ENCODE peak calls at places on chromosomes 13 and 19, in six cellular contexts. One of them, this sample, is unnamed. For H3K27me3, the result is how much of the 10 kb centered on the place peaks cover.

GRCh38 chr13:97113231-97114001 is 108.7 kb upstream of the MBNL2 start:
- DNase-seq in IMR-90: no peak
- DNase-seq in mammary epithelial cell: no peak
- DNase-seq in fibroblast of lung: peak
- DNase-seq in DND-41: no peak
- DNase-seq in astrocyte: no peak
- DNase-seq in this sample: no peak

GRCh38 chr13:108315273-108315672 is 45.8 kb downstream of the TNFSF13B start:
- DNase-seq in IMR-90: no peak
- DNase-seq in mammary epithelial cell: no peak
- DNase-seq in fibroblast of lung: no peak
- DNase-seq in DND-41: no peak
- DNase-seq in astrocyte: no peak
- DNase-seq in this sample: no peak

GRCh38 chr19:45693168-45693788 is 812 bp downstream of the QPCTL start:
- DNase-seq in IMR-90: peak
- DNase-seq in mammary epithelial cell: peak
- DNase-seq in fibroblast of lung: peak
- DNase-seq in DND-41: peak
- DNase-seq in astrocyte: peak
- DNase-seq in this sample: peak

GRCh38 chr13:49052801-49053200 is 77.1 kb downstream of the FNDC3A start:
- DNase-seq in IMR-90: peak
- DNase-seq in mammary epithelial cell: peak
- DNase-seq in fibroblast of lung: peak
- DNase-seq in DND-41: no peak
- DNase-seq in astrocyte: peak
- DNase-seq in this sample: no peak

GRCh38 chr19:16039081-16039480 is 37.2 kb upstream of the TPM4 start:
- DNase-seq in IMR-90: no peak
- DNase-seq in mammary epithelial cell: no peak
- DNase-seq in fibroblast of lung: no peak
- DNase-seq in DND-41: no peak
- DNase-seq in astrocyte: no peak
- DNase-seq in this sample: no peak

GRCh38 chr19:10431254-10431942 is 11.1 kb downstream of the PDE4A start:
- DNase-seq in IMR-90: no peak
- DNase-seq in mammary epithelial cell: no peak
- DNase-seq in fibroblast of lung: peak
- DNase-seq in DND-41: peak
- DNase-seq in astrocyte: no peak
- DNase-seq in this sample: peak

GRCh38 chr19:48553676-48554384 is 1.9 kb downstream of the SULT2B1 start:
- DNase-seq in IMR-90: peak
- DNase-seq in mammary epithelial cell: peak
- DNase-seq in fibroblast of lung: peak
- DNase-seq in DND-41: no peak
- DNase-seq in astrocyte: peak
- DNase-seq in this sample: no peak

GRCh38 chr19:46080561-46080960 is 39.8 kb upstream of the IGFL4 start:
- DNase-seq in IMR-90: peak
- DNase-seq in mammary epithelial cell: peak
- DNase-seq in fibroblast of lung: peak
- DNase-seq in DND-41: no peak
- DNase-seq in astrocyte: peak
- DNase-seq in this sample: no peak

GRCh38 chr19:8461376-8461775 is 16.6 kb downstream of the HNRNPM start:
- DNase-seq in IMR-90: no peak
- DNase-seq in mammary epithelial cell: no peak
- DNase-seq in fibroblast of lung: no peak
- DNase-seq in DND-41: no peak
- DNase-seq in astrocyte: no peak
- DNase-seq in this sample: no peak

GRCh38 chr13:100148422-100148821 is 59.5 kb downstream of the PCCA start:
- DNase-seq in IMR-90: no peak
- DNase-seq in mammary epithelial cell: no peak
- DNase-seq in fibroblast of lung: no peak
- DNase-seq in DND-41: no peak
- DNase-seq in astrocyte: no peak
- DNase-seq in this sample: no peak

GRCh38 chr13:39462456-39462855 is 140.5 kb downstream of the LHFPL6 start:
- DNase-seq in IMR-90: no peak
- DNase-seq in mammary epithelial cell: peak
- DNase-seq in fibroblast of lung: peak
- DNase-seq in DND-41: no peak
- DNase-seq in astrocyte: peak
- DNase-seq in this sample: no peak

GRCh38 chr19:8069116-8069973 is 16.8 kb downstream of the CCL25 start:
- DNase-seq in IMR-90: no peak
- DNase-seq in mammary epithelial cell: no peak
- DNase-seq in fibroblast of lung: no peak
- DNase-seq in DND-41: no peak
- DNase-seq in astrocyte: no peak
- DNase-seq in this sample: peak

GRCh38 chr19:6167115-6167514 is 31.6 kb downstream of the ACSBG2 start:
- DNase-seq in IMR-90: no peak
- DNase-seq in mammary epithelial cell: no peak
- DNase-seq in fibroblast of lung: no peak
- DNase-seq in DND-41: no peak
- DNase-seq in astrocyte: no peak
- DNase-seq in this sample: no peak

GRCh38 chr13:46982856-46983582 is 86.2 kb upstream of the HTR2A start:
- DNase-seq in IMR-90: no peak
- DNase-seq in mammary epithelial cell: no peak
- DNase-seq in fibroblast of lung: no peak
- DNase-seq in DND-41: peak
- DNase-seq in astrocyte: no peak
- DNase-seq in this sample: peak

GRCh38 chr19:39483141-39483540 is 2.5 kb downstream of the TIMM50 start:
- DNase-seq in IMR-90: no peak
- DNase-seq in mammary epithelial cell: no peak
- DNase-seq in fibroblast of lung: no peak
- DNase-seq in DND-41: no peak
- DNase-seq in astrocyte: no peak
- DNase-seq in this sample: no peak

GRCh38 chr19:37975071-37975470 is 68.1 kb downstream of the SIPA1L3 start:
- DNase-seq in IMR-90: no peak
- DNase-seq in mammary epithelial cell: no peak
- DNase-seq in fibroblast of lung: no peak
- DNase-seq in DND-41: no peak
- DNase-seq in astrocyte: no peak
- DNase-seq in this sample: no peak

GRCh38 chr13:34523401-34523800 is 418.7 kb upstream of the NBEA start:
- DNase-seq in IMR-90: no peak
- DNase-seq in mammary epithelial cell: no peak
- DNase-seq in fibroblast of lung: peak
- DNase-seq in DND-41: no peak
- DNase-seq in astrocyte: peak
- DNase-seq in this sample: no peak

GRCh38 chr13:97975280-97975850 is 21.9 kb downstream of the IPO5 start:
- DNase-seq in IMR-90: no peak
- DNase-seq in mammary epithelial cell: no peak
- DNase-seq in fibroblast of lung: no peak
- DNase-seq in DND-41: no peak
- DNase-seq in astrocyte: no peak
- DNase-seq in this sample: no peak

GRCh38 chr19:23698711-23699520 is 11.9 kb upstream of the ZNF675 start:
- DNase-seq in IMR-90: no peak
- DNase-seq in mammary epithelial cell: peak
- DNase-seq in fibroblast of lung: no peak
- DNase-seq in DND-41: no peak
- DNase-seq in astrocyte: no peak
- DNase-seq in this sample: no peak

GRCh38 chr13:23801141-23801540 is 88.1 kb downstream of the MIPEP start:
- DNase-seq in IMR-90: no peak
- DNase-seq in mammary epithelial cell: no peak
- DNase-seq in fibroblast of lung: no peak
- DNase-seq in DND-41: no peak
- DNase-seq in astrocyte: no peak
- DNase-seq in this sample: no peak

GRCh38 chr19:58511353-58512208 is at the start of gene SLC27A5:
- DNase-seq in IMR-90: no peak
- DNase-seq in mammary epithelial cell: no peak
- DNase-seq in fibroblast of lung: no peak
- DNase-seq in DND-41: no peak
- DNase-seq in astrocyte: no peak
- DNase-seq in this sample: no peak

GRCh38 chr19:3699071-3699740 is 1.1 kb downstream of the PIP5K1C start:
- DNase-seq in IMR-90: peak
- DNase-seq in mammary epithelial cell: peak
- DNase-seq in fibroblast of lung: peak
- DNase-seq in DND-41: peak
- DNase-seq in astrocyte: peak
- DNase-seq in this sample: no peak

GRCh38 chr19:40464059-40465024 is 1.2 kb downstream of the BLVRB start:
- DNase-seq in IMR-90: peak
- DNase-seq in mammary epithelial cell: peak
- DNase-seq in fibroblast of lung: peak
- DNase-seq in DND-41: peak
- DNase-seq in astrocyte: peak
- DNase-seq in this sample: peak

GRCh38 chr13:40688781-40689180 is 22.3 kb upstream of the FOXO1 start:
- DNase-seq in IMR-90: no peak
- DNase-seq in mammary epithelial cell: no peak
- DNase-seq in fibroblast of lung: no peak
- DNase-seq in DND-41: no peak
- DNase-seq in astrocyte: no peak
- DNase-seq in this sample: peak

GRCh38 chr13:107585466-107585865 is 629.9 kb downstream of the LIG4 start:
- DNase-seq in IMR-90: peak
- DNase-seq in mammary epithelial cell: no peak
- DNase-seq in fibroblast of lung: peak
- DNase-seq in DND-41: no peak
- DNase-seq in astrocyte: no peak
- DNase-seq in this sample: no peak

GRCh38 chr19:1357695-1358094 is 26.0 kb upstream of the NDUFS7 start:
- DNase-seq in IMR-90: no peak
- DNase-seq in mammary epithelial cell: no peak
- DNase-seq in fibroblast of lung: no peak
- DNase-seq in DND-41: no peak
- DNase-seq in astrocyte: no peak
- DNase-seq in this sample: no peak

GRCh38 chr19:1360818-1361461 is 22.8 kb upstream of the NDUFS7 start:
- DNase-seq in IMR-90: peak
- DNase-seq in mammary epithelial cell: peak
- DNase-seq in fibroblast of lung: peak
- DNase-seq in DND-41: no peak
- DNase-seq in astrocyte: peak
- DNase-seq in this sample: no peak

GRCh38 chr19:1361601-1362384 is 21.9 kb upstream of the NDUFS7 start:
- DNase-seq in IMR-90: peak
- DNase-seq in mammary epithelial cell: no peak
- DNase-seq in fibroblast of lung: peak
- DNase-seq in DND-41: no peak
- DNase-seq in astrocyte: peak
- DNase-seq in this sample: no peak

GRCh38 chr19:1362385-1363257 is 21.1 kb upstream of the NDUFS7 start:
- DNase-seq in IMR-90: no peak
- DNase-seq in mammary epithelial cell: no peak
- DNase-seq in fibroblast of lung: no peak
- DNase-seq in DND-41: no peak
- DNase-seq in astrocyte: no peak
- DNase-seq in this sample: no peak

GRCh38 chr19:1360126-1360817 is 23.4 kb upstream of the NDUFS7 start:
- DNase-seq in IMR-90: no peak
- DNase-seq in mammary epithelial cell: no peak
- DNase-seq in fibroblast of lung: peak
- DNase-seq in DND-41: no peak
- DNase-seq in astrocyte: no peak
- DNase-seq in this sample: no peak
- H3K27ac ChIP-seq in IMR-90: peak
- H3K27ac ChIP-seq in mammary epithelial cell: no peak
- H3K27ac ChIP-seq in fibroblast of lung: peak
- H3K27ac ChIP-seq in DND-41: no peak
- H3K27ac ChIP-seq in astrocyte: peak
- H3K27ac ChIP-seq in this sample: no peak

GRCh38 chr13:35957174-35957867 is 173.9 kb downstream of the DCLK1 start:
- DNase-seq in IMR-90: peak
- DNase-seq in mammary epithelial cell: peak
- DNase-seq in fibroblast of lung: peak
- DNase-seq in DND-41: no peak
- DNase-seq in astrocyte: no peak
- DNase-seq in this sample: no peak

GRCh38 chr13:35961461-35962220 is 169.5 kb downstream of the DCLK1 start:
- DNase-seq in IMR-90: peak
- DNase-seq in mammary epithelial cell: no peak
- DNase-seq in fibroblast of lung: no peak
- DNase-seq in DND-41: no peak
- DNase-seq in astrocyte: no peak
- DNase-seq in this sample: no peak

GRCh38 chr13:35961002-35961401 is 170.2 kb downstream of the DCLK1 start:
- DNase-seq in IMR-90: no peak
- DNase-seq in mammary epithelial cell: no peak
- DNase-seq in fibroblast of lung: peak
- DNase-seq in DND-41: no peak
- DNase-seq in astrocyte: peak
- DNase-seq in this sample: no peak

GRCh38 chr13:35956074-35956473 is 175.1 kb downstream of the DCLK1 start:
- DNase-seq in IMR-90: no peak
- DNase-seq in mammary epithelial cell: no peak
- DNase-seq in fibroblast of lung: no peak
- DNase-seq in DND-41: no peak
- DNase-seq in astrocyte: no peak
- DNase-seq in this sample: no peak

GRCh38 chr13:35957996-35958395 is 173.2 kb downstream of the DCLK1 start:
- DNase-seq in IMR-90: no peak
- DNase-seq in mammary epithelial cell: no peak
- DNase-seq in fibroblast of lung: no peak
- DNase-seq in DND-41: no peak
- DNase-seq in astrocyte: no peak
- DNase-seq in this sample: no peak
- H3K9ac ChIP-seq in IMR-90: no peak
- H3K9ac ChIP-seq in mammary epithelial cell: no peak
- H3K9ac ChIP-seq in fibroblast of lung: no peak
- H3K9ac ChIP-seq in DND-41: no peak
- H3K9ac ChIP-seq in astrocyte: no peak
- H3K9ac ChIP-seq in this sample: no peak

GRCh38 chr19:51297406-51297805 is 14.0 kb upstream of the IGLON5 start:
- DNase-seq in IMR-90: no peak
- DNase-seq in mammary epithelial cell: no peak
- DNase-seq in fibroblast of lung: no peak
- DNase-seq in DND-41: no peak
- DNase-seq in astrocyte: no peak
- DNase-seq in this sample: no peak
- H3K27me3 ChIP-seq in IMR-90: under half
- H3K27me3 ChIP-seq in mammary epithelial cell: under half
- H3K27me3 ChIP-seq in fibroblast of lung: under half
- H3K27me3 ChIP-seq in DND-41: under half
- H3K27me3 ChIP-seq in astrocyte: under half
- H3K27me3 ChIP-seq in this sample: under half

DNA sequence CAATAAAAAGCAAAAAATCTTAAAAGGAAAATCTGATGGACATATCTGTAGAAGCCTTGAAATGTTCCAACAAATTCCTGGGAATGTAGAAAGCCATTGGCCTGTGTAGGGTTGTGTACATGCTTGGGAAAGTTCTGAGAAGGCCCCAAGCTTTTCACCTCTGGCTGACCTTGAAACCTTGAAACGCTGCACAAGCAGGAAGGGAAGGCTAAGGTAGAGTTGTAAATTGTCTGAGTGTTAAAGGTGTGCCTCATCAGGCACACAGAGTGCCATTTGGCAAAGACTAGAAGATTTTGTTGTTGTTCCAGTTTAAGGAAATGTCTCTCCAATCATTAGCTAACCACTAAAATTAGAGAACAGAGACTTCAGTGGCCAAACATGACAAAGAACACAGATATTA is 10.4 kb downstream of the TSKS start:
- DNase-seq in IMR-90: no peak
- DNase-seq in mammary epithelial cell: no peak
- DNase-seq in fibroblast of lung: no peak
- DNase-seq in DND-41: no peak
- DNase-seq in astrocyte: no peak
- DNase-seq in this sample: no peak
- H3K27ac ChIP-seq in IMR-90: no peak
- H3K27ac ChIP-seq in mammary epithelial cell: no peak
- H3K27ac ChIP-seq in fibroblast of lung: no peak
- H3K27ac ChIP-seq in DND-41: no peak
- H3K27ac ChIP-seq in astrocyte: no peak
- H3K27ac ChIP-seq in this sample: no peak

This sample was measured in Karpas-422.